ENCODE peak calls at places on chromosomes 11 and 22, in nine cellular contexts. I, M, T, L, Z, N, R, Q and V are unnamed samples.

GRCh38 chr11:74981888-74982287 is 6.8 kb upstream of the NEU3 start:
- DNase-seq in I (no peak), M (no peak), T (no peak), L (no peak), Z (no peak), N (no peak), R (no peak), Q (no peak), V (no peak)

GRCh38 chr11:6320411-6321207 is at the start of gene CAVIN3:
- DNase-seq in I (no peak), M (peak), T (peak), L (no peak), Z (no peak), N (no peak), R (peak), Q (peak), V (no peak)

GRCh38 chr11:16924826-16925494 is 89.3 kb downstream of the PLEKHA7 start:
- DNase-seq in I (peak), M (no peak), T (peak), L (no peak), Z (no peak), N (no peak), R (peak), Q (no peak), V (no peak)

GRCh38 chr11:120969993-120970392 is 53.9 kb upstream of the TBCEL start:
- DNase-seq in I (no peak), M (no peak), T (no peak), L (no peak), Z (no peak), N (no peak), R (no peak), Q (no peak), V (no peak)

GRCh38 chr11:20109731-20110445 is 50.4 kb downstream of the DBX1 start:
- DNase-seq in I (no peak), M (no peak), T (no peak), L (no peak), Z (no peak), N (no peak), R (no peak), Q (no peak), V (no peak)

GRCh38 chr11:109421981-109422590 is at the start of gene C11orf87:
- DNase-seq in I (peak), M (no peak), T (no peak), L (peak), Z (no peak), N (no peak), R (no peak), Q (no peak), V (no peak)

GRCh38 chr11:112963368-112963955 is 2.2 kb downstream of the NCAM1 start:
- DNase-seq in I (no peak), M (no peak), T (no peak), L (no peak), Z (no peak), N (no peak), R (no peak), Q (no peak), V (no peak)

GRCh38 chr22:29359469-29359868 is 28.9 kb downstream of the AP1B1 start:
- DNase-seq in I (peak), M (no peak), T (peak), L (no peak), Z (no peak), N (no peak), R (peak), Q (no peak), V (no peak)

GRCh38 chr11:67194096-67194495 is 72.2 kb upstream of the GRK2 start:
- DNase-seq in I (no peak), M (no peak), T (no peak), L (no peak), Z (no peak), N (no peak), R (no peak), Q (no peak), V (no peak)

GRCh38 chr22:28703436-28703835 is 23.8 kb upstream of the TTC28 start:
- DNase-seq in I (no peak), M (no peak), T (no peak), L (no peak), Z (no peak), N (no peak), R (no peak), Q (no peak), V (no peak)

GRCh38 chr22:43530864-43531201 is 119.0 kb downstream of the MPPED1 start:
- DNase-seq in I (no peak), M (no peak), T (no peak), L (no peak), Z (no peak), N (no peak), R (no peak), Q (no peak), V (no peak)

GRCh38 chr22:47619631-47620030 is 857.2 kb downstream of the TBC1D22A start:
- DNase-seq in I (no peak), M (no peak), T (no peak), L (no peak), Z (no peak), N (no peak), R (no peak), Q (no peak), V (no peak)

GRCh38 chr11:120778692-120779490 is 245.0 kb upstream of the TBCEL start:
- DNase-seq in I (no peak), M (no peak), T (no peak), L (no peak), Z (no peak), N (no peak), R (peak), Q (no peak), V (no peak)

GRCh38 chr11:92917927-92918326 is 51.5 kb upstream of the MTNR1B start:
- DNase-seq in I (no peak), M (no peak), T (no peak), L (no peak), Z (no peak), N (no peak), R (no peak), Q (no peak), V (no peak)

GRCh38 chr22:46077669-46078099 is 72.6 kb upstream of the PPARA start:
- DNase-seq in I (no peak), M (no peak), T (no peak), L (no peak), Z (no peak), N (no peak), R (no peak), Q (no peak), V (no peak)

GRCh38 chr11:34223021-34223813 is 117.8 kb downstream of the NAT10 start:
- DNase-seq in I (peak), M (no peak), T (peak), L (no peak), Z (no peak), N (no peak), R (peak), Q (no peak), V (no peak)

GRCh38 chr11:31827458-31828206 is 16.5 kb upstream of the PAX6 start:
- DNase-seq in I (no peak), M (no peak), T (no peak), L (no peak), Z (no peak), N (no peak), R (no peak), Q (no peak), V (no peak)

GRCh38 chr11:61716478-61717285 is 35.8 kb upstream of the MYRF start:
- DNase-seq in I (no peak), M (no peak), T (no peak), L (no peak), Z (no peak), N (no peak), R (no peak), Q (no peak), V (no peak)

GRCh38 chr22:42724062-42724461 is 3.4 kb upstream of the A4GALT start:
- DNase-seq in I (peak), M (no peak), T (no peak), L (no peak), Z (no peak), N (no peak), R (no peak), Q (no peak), V (no peak)

GRCh38 chr22:45072322-45072903 is 62.6 kb upstream of the PHF21B start:
- DNase-seq in I (no peak), M (no peak), T (no peak), L (no peak), Z (no peak), N (no peak), R (peak), Q (no peak), V (no peak)

GRCh38 chr22:20111689-20112622 is 3.9 kb upstream of the RANBP1 start:
- DNase-seq in I (no peak), M (no peak), T (no peak), L (no peak), Z (no peak), N (no peak), R (no peak), Q (no peak), V (no peak)

GRCh38 chr11:13339196-13340153 is 61.9 kb downstream of the BMAL1 start:
- DNase-seq in I (no peak), M (no peak), T (no peak), L (no peak), Z (peak), N (peak), R (no peak), Q (no peak), V (no peak)

GRCh38 chr11:65540290-65541092 is 15.6 kb downstream of the SCYL1 start:
- DNase-seq in I (peak), M (peak), T (peak), L (peak), Z (peak), N (peak), R (peak), Q (peak), V (no peak)

GRCh38 chr11:117172678-117173421 is 5.7 kb upstream of the SIDT2 start:
- DNase-seq in I (no peak), M (no peak), T (no peak), L (no peak), Z (no peak), N (no peak), R (no peak), Q (no peak), V (no peak)

GRCh38 chr11:69774354-69775162 is 583 bp downstream of the FGF4 start:
- DNase-seq in I (no peak), M (no peak), T (no peak), L (no peak), Z (no peak), N (no peak), R (no peak), Q (no peak), V (no peak)

GRCh38 chr11:9691865-9692264 is 28.0 kb downstream of the SWAP70 start:
- DNase-seq in I (no peak), M (no peak), T (no peak), L (no peak), Z (no peak), N (no peak), R (no peak), Q (no peak), V (no peak)

GRCh38 chr11:12052676-12053605 is 44.5 kb upstream of the DKK3 start:
- DNase-seq in I (no peak), M (no peak), T (no peak), L (no peak), Z (no peak), N (no peak), R (no peak), Q (no peak), V (no peak)

GRCh38 chr11:28760676-28761390 is 652.6 kb downstream of the METTL15 start:
- DNase-seq in I (no peak), M (no peak), T (no peak), L (no peak), Z (no peak), N (no peak), R (no peak), Q (no peak), V (no peak)

GRCh38 chr11:112172362-112172994 is 2.8 kb upstream of the BCO2 start:
- DNase-seq in I (no peak), M (no peak), T (no peak), L (no peak), Z (no peak), N (no peak), R (no peak), Q (no peak), V (no peak)

GRCh38 chr11:83778598-83778997 is 492.4 kb upstream of the CCDC90B start:
- DNase-seq in I (no peak), M (no peak), T (no peak), L (no peak), Z (no peak), N (no peak), R (no peak), Q (no peak), V (no peak)

GRCh38 chr11:9804414-9804902 is 140.6 kb downstream of the SWAP70 start:
- DNase-seq in I (no peak), M (no peak), T (no peak), L (no peak), Z (no peak), N (no peak), R (no peak), Q (no peak), V (no peak)

GRCh38 chr11:8100151-8100550 is 19.1 kb downstream of the TUB start:
- DNase-seq in I (no peak), M (no peak), T (peak), L (no peak), Z (no peak), N (no peak), R (no peak), Q (no peak), V (no peak)

GRCh38 chr11:125180413-125181305 is 16.1 kb downstream of the PKNOX2 start:
- DNase-seq in I (no peak), M (no peak), T (no peak), L (no peak), Z (no peak), N (no peak), R (peak), Q (no peak), V (no peak)

GRCh38 chr22:30328466-30329049 is 1.8 kb upstream of the TBC1D10A start:
- DNase-seq in I (no peak), M (no peak), T (no peak), L (no peak), Z (no peak), N (no peak), R (no peak), Q (no peak), V (no peak)

GRCh38 chr11:95515379-95515778 is 274.2 kb downstream of the FAM76B start:
- DNase-seq in I (no peak), M (no peak), T (no peak), L (no peak), Z (no peak), N (no peak), R (no peak), Q (no peak), V (no peak)

GRCh38 chr11:37320921-37321320 is 722.9 kb upstream of the RAG2 start:
- DNase-seq in I (no peak), M (no peak), T (no peak), L (no peak), Z (no peak), N (no peak), R (no peak), Q (no peak), V (no peak)

GRCh38 chr11:62245271-62245753 is 3.3 kb downstream of the SCGB1D2 start:
- DNase-seq in I (peak), M (no peak), T (no peak), L (no peak), Z (no peak), N (no peak), R (peak), Q (no peak), V (no peak)

GRCh38 chr22:43151251-43152000 is at the start of gene TSPO:
- DNase-seq in I (peak), M (peak), T (peak), L (peak), Z (peak), N (peak), R (peak), Q (peak), V (no peak)

GRCh38 chr11:6127881-6128280 is 20.4 kb downstream of the OR56B4 start:
- DNase-seq in I (no peak), M (no peak), T (no peak), L (no peak), Z (no peak), N (no peak), R (no peak), Q (no peak), V (no peak)

GRCh38 chr22:37940698-37941376 is 12.6 kb downstream of the C22orf23 start:
- DNase-seq in I (no peak), M (no peak), T (no peak), L (no peak), Z (no peak), N (no peak), R (no peak), Q (no peak), V (no peak)